ENCODE peak calls at places on chromosomes 1 and 21, in ten cellular contexts. One of them, this sample, is unnamed.

GRCh38 chr1:62384276-62385005 is 52.4 kb upstream of the USP1 start:
- DNase-seq in endodermal cell: no peak
- DNase-seq in heart left ventricle: peak; percentile 37
- DNase-seq in WTC11: no peak
- DNase-seq in GM13977: no peak
- DNase-seq in fibroblast of the aortic adventitia: peak; percentile 99
- DNase-seq in B cell: no peak
- DNase-seq in endothelial cell of umbilical vein: peak; percentile 60
- DNase-seq in CD8-positive, alpha-beta T cell: no peak
- DNase-seq in adrenal gland: peak; percentile 52
- DNase-seq in this sample: no peak

GRCh38 chr1:145845144-145845513 is 301 bp upstream of the NUDT17 start:
- DNase-seq in endodermal cell: no peak
- DNase-seq in heart left ventricle: no peak
- DNase-seq in WTC11: no peak
- DNase-seq in GM13977: peak; percentile 76
- DNase-seq in fibroblast of the aortic adventitia: no peak
- DNase-seq in B cell: peak; percentile 73
- DNase-seq in endothelial cell of umbilical vein: no peak
- DNase-seq in CD8-positive, alpha-beta T cell: no peak
- DNase-seq in adrenal gland: no peak
- DNase-seq in this sample: no peak

GRCh38 chr1:236102611-236103010 is 37.7 kb upstream of the NID1 start:
- DNase-seq in endodermal cell: no peak
- DNase-seq in heart left ventricle: no peak
- DNase-seq in WTC11: no peak
- DNase-seq in GM13977: no peak
- DNase-seq in fibroblast of the aortic adventitia: no peak
- DNase-seq in B cell: no peak
- DNase-seq in endothelial cell of umbilical vein: no peak
- DNase-seq in CD8-positive, alpha-beta T cell: no peak
- DNase-seq in adrenal gland: no peak
- DNase-seq in this sample: no peak

GRCh38 chr1:241624925-241625324 is 15.2 kb downstream of the CHML start:
- DNase-seq in endodermal cell: no peak
- DNase-seq in heart left ventricle: no peak
- DNase-seq in WTC11: no peak
- DNase-seq in GM13977: no peak
- DNase-seq in fibroblast of the aortic adventitia: peak; percentile 47
- DNase-seq in B cell: no peak
- DNase-seq in endothelial cell of umbilical vein: no peak
- DNase-seq in CD8-positive, alpha-beta T cell: no peak
- DNase-seq in adrenal gland: no peak
- DNase-seq in this sample: no peak

GRCh38 chr1:23019851-23020625 is 770 bp downstream of the KDM1A start:
- DNase-seq in endodermal cell: peak; percentile 78
- DNase-seq in heart left ventricle: peak; percentile 33
- DNase-seq in WTC11: peak; percentile 51
- DNase-seq in GM13977: peak; percentile 64
- DNase-seq in fibroblast of the aortic adventitia: peak; percentile 42
- DNase-seq in B cell: peak; percentile 49
- DNase-seq in endothelial cell of umbilical vein: peak; percentile 70
- DNase-seq in CD8-positive, alpha-beta T cell: peak; percentile 22
- DNase-seq in adrenal gland: peak; percentile 63
- DNase-seq in this sample: no peak

GRCh38 chr1:162159515-162159914 is 90.0 kb downstream of the NOS1AP start:
- DNase-seq in endodermal cell: no peak
- DNase-seq in heart left ventricle: no peak
- DNase-seq in WTC11: no peak
- DNase-seq in GM13977: no peak
- DNase-seq in fibroblast of the aortic adventitia: no peak
- DNase-seq in B cell: no peak
- DNase-seq in endothelial cell of umbilical vein: no peak
- DNase-seq in CD8-positive, alpha-beta T cell: no peak
- DNase-seq in adrenal gland: no peak
- DNase-seq in this sample: no peak

GRCh38 chr1:84693009-84693408 is 2.7 kb upstream of the SSX2IP start:
- DNase-seq in endodermal cell: no peak
- DNase-seq in heart left ventricle: no peak
- DNase-seq in WTC11: no peak
- DNase-seq in GM13977: no peak
- DNase-seq in fibroblast of the aortic adventitia: peak; percentile 49
- DNase-seq in B cell: no peak
- DNase-seq in endothelial cell of umbilical vein: no peak
- DNase-seq in CD8-positive, alpha-beta T cell: no peak
- DNase-seq in adrenal gland: no peak
- DNase-seq in this sample: no peak

GRCh38 chr21:33936221-33937038 is 20.8 kb upstream of the ATP5PO start:
- DNase-seq in endodermal cell: peak; percentile 75
- DNase-seq in heart left ventricle: no peak
- DNase-seq in WTC11: no peak
- DNase-seq in GM13977: no peak
- DNase-seq in fibroblast of the aortic adventitia: peak; percentile 79
- DNase-seq in B cell: no peak
- DNase-seq in endothelial cell of umbilical vein: no peak
- DNase-seq in CD8-positive, alpha-beta T cell: peak; percentile 75
- DNase-seq in adrenal gland: no peak
- DNase-seq in this sample: no peak

GRCh38 chr1:186193224-186193623 is 181.8 kb downstream of the TPR start:
- DNase-seq in endodermal cell: no peak
- DNase-seq in heart left ventricle: no peak
- DNase-seq in WTC11: no peak
- DNase-seq in GM13977: no peak
- DNase-seq in fibroblast of the aortic adventitia: no peak
- DNase-seq in B cell: no peak
- DNase-seq in endothelial cell of umbilical vein: no peak
- DNase-seq in CD8-positive, alpha-beta T cell: no peak
- DNase-seq in adrenal gland: no peak
- DNase-seq in this sample: no peak

GRCh38 chr1:19703280-19703679 is 38.6 kb downstream of the HTR6 start:
- DNase-seq in endodermal cell: no peak
- DNase-seq in heart left ventricle: no peak
- DNase-seq in WTC11: no peak
- DNase-seq in GM13977: no peak
- DNase-seq in fibroblast of the aortic adventitia: no peak
- DNase-seq in B cell: no peak
- DNase-seq in endothelial cell of umbilical vein: no peak
- DNase-seq in CD8-positive, alpha-beta T cell: no peak
- DNase-seq in adrenal gland: no peak
- DNase-seq in this sample: no peak

GRCh38 chr1:228397454-228397786 is 9.2 kb downstream of the TRIM11 start:
- DNase-seq in endodermal cell: no peak
- DNase-seq in heart left ventricle: no peak
- DNase-seq in WTC11: no peak
- DNase-seq in GM13977: no peak
- DNase-seq in fibroblast of the aortic adventitia: no peak
- DNase-seq in B cell: no peak
- DNase-seq in endothelial cell of umbilical vein: no peak
- DNase-seq in CD8-positive, alpha-beta T cell: no peak
- DNase-seq in adrenal gland: no peak
- DNase-seq in this sample: peak; percentile 2

GRCh38 chr1:157399984-157400382 is 152.3 kb downstream of the FCRL5 start:
- DNase-seq in endodermal cell: peak; percentile 82
- DNase-seq in heart left ventricle: no peak
- DNase-seq in WTC11: no peak
- DNase-seq in GM13977: peak; percentile 27
- DNase-seq in fibroblast of the aortic adventitia: peak; percentile 22
- DNase-seq in B cell: no peak
- DNase-seq in endothelial cell of umbilical vein: no peak
- DNase-seq in CD8-positive, alpha-beta T cell: peak; percentile 22
- DNase-seq in adrenal gland: no peak
- DNase-seq in this sample: peak; percentile 56

GRCh38 chr1:57222801-57223200 is 201.1 kb downstream of the DAB1 start:
- DNase-seq in endodermal cell: no peak
- DNase-seq in heart left ventricle: no peak
- DNase-seq in WTC11: no peak
- DNase-seq in GM13977: no peak
- DNase-seq in fibroblast of the aortic adventitia: no peak
- DNase-seq in B cell: no peak
- DNase-seq in endothelial cell of umbilical vein: no peak
- DNase-seq in CD8-positive, alpha-beta T cell: no peak
- DNase-seq in adrenal gland: no peak
- DNase-seq in this sample: no peak

GRCh38 chr1:9842073-9842711 is 18.4 kb upstream of the CLSTN1 start:
- DNase-seq in endodermal cell: no peak
- DNase-seq in heart left ventricle: no peak
- DNase-seq in WTC11: no peak
- DNase-seq in GM13977: no peak
- DNase-seq in fibroblast of the aortic adventitia: peak; percentile 39
- DNase-seq in B cell: no peak
- DNase-seq in endothelial cell of umbilical vein: no peak
- DNase-seq in CD8-positive, alpha-beta T cell: no peak
- DNase-seq in adrenal gland: no peak
- DNase-seq in this sample: no peak

GRCh38 chr1:9841460-9841859 is 17.7 kb upstream of the CLSTN1 start:
- DNase-seq in endodermal cell: no peak
- DNase-seq in heart left ventricle: no peak
- DNase-seq in WTC11: no peak
- DNase-seq in GM13977: no peak
- DNase-seq in fibroblast of the aortic adventitia: no peak
- DNase-seq in B cell: no peak
- DNase-seq in endothelial cell of umbilical vein: no peak
- DNase-seq in CD8-positive, alpha-beta T cell: no peak
- DNase-seq in adrenal gland: no peak
- DNase-seq in this sample: no peak

GRCh38 chr1:9843576-9843945 is 19.8 kb upstream of the CLSTN1 start:
- DNase-seq in endodermal cell: peak; percentile 44
- DNase-seq in heart left ventricle: no peak
- DNase-seq in WTC11: no peak
- DNase-seq in GM13977: no peak
- DNase-seq in fibroblast of the aortic adventitia: no peak
- DNase-seq in B cell: no peak
- DNase-seq in endothelial cell of umbilical vein: no peak
- DNase-seq in CD8-positive, alpha-beta T cell: no peak
- DNase-seq in adrenal gland: no peak
- DNase-seq in this sample: no peak

GRCh38 chr1:9844106-9844505 is 20.3 kb upstream of the CLSTN1 start:
- DNase-seq in endodermal cell: peak; percentile 36
- DNase-seq in heart left ventricle: no peak
- DNase-seq in WTC11: no peak
- DNase-seq in GM13977: no peak
- DNase-seq in fibroblast of the aortic adventitia: no peak
- DNase-seq in B cell: no peak
- DNase-seq in endothelial cell of umbilical vein: no peak
- DNase-seq in CD8-positive, alpha-beta T cell: no peak
- DNase-seq in adrenal gland: no peak
- DNase-seq in this sample: no peak

GRCh38 chr1:9842781-9843575 is 19.2 kb upstream of the CLSTN1 start:
- DNase-seq in endodermal cell: peak; percentile 57
- DNase-seq in heart left ventricle: no peak
- DNase-seq in WTC11: no peak
- DNase-seq in GM13977: no peak
- DNase-seq in fibroblast of the aortic adventitia: peak; percentile 43
- DNase-seq in B cell: no peak
- DNase-seq in endothelial cell of umbilical vein: no peak
- DNase-seq in CD8-positive, alpha-beta T cell: no peak
- DNase-seq in adrenal gland: no peak
- DNase-seq in this sample: no peak
- TF ChIP-seq CTCF in endodermal cell: no peak
- TF ChIP-seq CTCF in heart left ventricle: no peak
- TF ChIP-seq CTCF in WTC11: no peak
- TF ChIP-seq CTCF in GM13977: no peak
- TF ChIP-seq CTCF in fibroblast of the aortic adventitia: no peak
- TF ChIP-seq CTCF in B cell: no peak
- TF ChIP-seq CTCF in endothelial cell of umbilical vein: no peak
- TF ChIP-seq CTCF in CD8-positive, alpha-beta T cell: no peak
- TF ChIP-seq CTCF in adrenal gland: no peak
- TF ChIP-seq CTCF in this sample: no peak

DNA sequence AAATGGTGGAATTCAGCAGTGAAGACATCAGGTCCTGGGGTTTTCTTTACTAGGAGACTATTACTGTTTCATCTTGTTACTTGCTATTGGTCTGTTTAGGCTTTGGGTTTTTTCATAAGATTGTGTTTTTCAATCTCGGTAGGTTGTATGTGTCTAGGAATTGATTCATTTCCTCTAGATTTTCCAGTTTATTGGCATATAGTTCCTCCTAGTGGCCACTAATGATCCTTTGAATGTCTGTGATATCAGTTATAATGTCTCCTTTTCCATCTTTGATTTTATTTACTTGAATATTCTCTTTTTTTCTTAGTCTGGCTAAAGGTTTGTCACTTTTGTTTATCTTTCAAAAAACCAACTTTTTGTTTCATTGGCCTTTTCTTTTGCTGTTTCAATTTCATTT is 233.0 kb downstream of the RWDD3 start:
- DNase-seq in endodermal cell: no peak
- DNase-seq in heart left ventricle: no peak
- DNase-seq in WTC11: no peak
- DNase-seq in GM13977: no peak
- DNase-seq in fibroblast of the aortic adventitia: no peak
- DNase-seq in B cell: no peak
- DNase-seq in endothelial cell of umbilical vein: no peak
- DNase-seq in CD8-positive, alpha-beta T cell: no peak
- DNase-seq in adrenal gland: no peak
- DNase-seq in this sample: no peak
- TF ChIP-seq CTCF in endodermal cell: peak; percentile 59
- TF ChIP-seq CTCF in heart left ventricle: no peak
- TF ChIP-seq CTCF in WTC11: no peak
- TF ChIP-seq CTCF in GM13977: no peak
- TF ChIP-seq CTCF in fibroblast of the aortic adventitia: peak; percentile 0
- TF ChIP-seq CTCF in B cell: no peak
- TF ChIP-seq CTCF in endothelial cell of umbilical vein: no peak
- TF ChIP-seq CTCF in CD8-positive, alpha-beta T cell: no peak
- TF ChIP-seq CTCF in adrenal gland: no peak
- TF ChIP-seq CTCF in this sample: no peak

GRCh38 chr1:201229771-201230635 is 39.4 kb downstream of the IGFN1 start:
- DNase-seq in endodermal cell: peak; percentile 52
- DNase-seq in heart left ventricle: no peak
- DNase-seq in WTC11: no peak
- DNase-seq in GM13977: peak; percentile 8
- DNase-seq in fibroblast of the aortic adventitia: peak; percentile 51
- DNase-seq in B cell: no peak
- DNase-seq in endothelial cell of umbilical vein: no peak
- DNase-seq in CD8-positive, alpha-beta T cell: no peak
- DNase-seq in adrenal gland: peak; percentile 24
- DNase-seq in this sample: peak; percentile 3
- TF ChIP-seq CTCF in endodermal cell: peak; percentile 59
- TF ChIP-seq CTCF in heart left ventricle: no peak
- TF ChIP-seq CTCF in WTC11: no peak
- TF ChIP-seq CTCF in GM13977: no peak
- TF ChIP-seq CTCF in fibroblast of the aortic adventitia: peak; percentile 9
- TF ChIP-seq CTCF in B cell: no peak
- TF ChIP-seq CTCF in endothelial cell of umbilical vein: no peak
- TF ChIP-seq CTCF in CD8-positive, alpha-beta T cell: no peak
- TF ChIP-seq CTCF in adrenal gland: no peak
- TF ChIP-seq CTCF in this sample: no peak

DNA sequence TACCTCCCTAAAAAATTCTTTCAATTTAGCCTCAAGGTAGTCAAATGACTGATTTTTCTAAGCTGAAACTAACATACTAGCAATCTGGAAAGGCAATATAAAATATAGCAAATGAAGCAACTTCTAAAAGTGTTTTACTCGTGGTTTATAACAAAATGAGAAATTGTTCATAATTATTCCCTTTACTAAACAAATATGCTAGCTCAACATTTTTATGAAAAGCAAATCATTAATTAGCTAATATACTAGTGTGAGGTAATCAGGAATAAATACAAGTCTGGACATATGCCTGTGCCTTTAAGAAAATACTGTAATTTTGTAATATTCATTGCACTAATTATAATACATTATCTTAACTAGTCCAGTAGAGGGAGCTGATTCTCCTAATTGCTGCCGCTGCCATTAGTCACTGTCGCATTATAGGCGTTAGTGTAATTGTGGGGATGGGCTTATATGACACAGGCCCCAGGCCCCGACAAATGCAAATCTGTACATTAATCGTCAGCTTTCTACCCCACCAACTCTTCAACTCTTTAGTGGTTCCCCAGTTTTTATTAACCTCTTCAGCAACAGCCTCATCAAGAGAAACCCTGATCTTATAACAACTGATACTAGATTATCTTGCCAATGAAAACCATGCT is 160.9 kb downstream of the GABPA start:
- DNase-seq in endodermal cell: peak; percentile 43
- DNase-seq in heart left ventricle: no peak
- DNase-seq in WTC11: no peak
- DNase-seq in GM13977: no peak
- DNase-seq in fibroblast of the aortic adventitia: peak; percentile 54
- DNase-seq in B cell: peak; percentile 43
- DNase-seq in endothelial cell of umbilical vein: peak; percentile 70
- DNase-seq in CD8-positive, alpha-beta T cell: no peak
- DNase-seq in adrenal gland: no peak
- DNase-seq in this sample: no peak
- TF ChIP-seq CTCF in endodermal cell: peak; percentile 76
- TF ChIP-seq CTCF in heart left ventricle: peak; percentile 47
- TF ChIP-seq CTCF in WTC11: peak; percentile 36
- TF ChIP-seq CTCF in GM13977: peak; percentile 41
- TF ChIP-seq CTCF in fibroblast of the aortic adventitia: peak; percentile 54
- TF ChIP-seq CTCF in B cell: peak; percentile 83
- TF ChIP-seq CTCF in endothelial cell of umbilical vein: peak; percentile 39
- TF ChIP-seq CTCF in CD8-positive, alpha-beta T cell: peak; percentile 49
- TF ChIP-seq CTCF in adrenal gland: peak; percentile 48
- TF ChIP-seq CTCF in this sample: peak; percentile 24